ENCODE peak calls at places on chromosomes 13 and 19, in seven cellular contexts. A is nephron progenitor cell, R is lower lobe of right lung, U is fibroblast of lung, G is neural crest cell, Q is stomach, Z is HL-60. V is an unnamed sample.

GRCh38 chr19:2014731-2015610 is 543 bp downstream of the BTBD2 start:
- DNase-seq in A (peak; percentile 67), R (peak; percentile 59), U (no peak), G (no peak), Q (no peak), Z (no peak), V (peak; percentile 51)

GRCh38 chr13:79405831-79406596 is at the start of gene RBM26:
- DNase-seq in A (peak; percentile 93), R (peak; percentile 95), U (peak; percentile 96), G (peak; percentile 96), Q (peak; percentile 94), Z (peak; percentile 98), V (peak; percentile 96)

GRCh38 chr19:8489591-8490394 is 12.6 kb downstream of the PRAM1 start:
- DNase-seq in A (no peak), R (no peak), U (no peak), G (no peak), Q (no peak), Z (no peak), V (no peak)

GRCh38 chr19:39679056-39679790 is 23.5 kb downstream of the LGALS16 start:
- DNase-seq in A (no peak), R (no peak), U (no peak), G (no peak), Q (no peak), Z (no peak), V (peak; percentile 63)

GRCh38 chr19:6482343-6482686 is 728 bp upstream of the DENND1C start:
- DNase-seq in A (no peak), R (no peak), U (no peak), G (no peak), Q (no peak), Z (no peak), V (peak; percentile 38)

GRCh38 chr13:31980842-31981241 is 50.7 kb upstream of the FRY start:
- DNase-seq in A (no peak), R (no peak), U (no peak), G (no peak), Q (no peak), Z (no peak), V (no peak)

GRCh38 chr13:26679945-26680516 is 80.6 kb downstream of the GPR12 start:
- DNase-seq in A (peak; percentile 64), R (no peak), U (peak; percentile 12), G (no peak), Q (no peak), Z (no peak), V (no peak)

GRCh38 chr19:29690842-29691241 is 24.2 kb downstream of the C19orf12 start:
- DNase-seq in A (no peak), R (no peak), U (peak; percentile 66), G (no peak), Q (no peak), Z (peak; percentile 65), V (peak; percentile 77)

GRCh38 chr13:113058129-113058987 is 47.2 kb upstream of the F7 start:
- DNase-seq in A (no peak), R (peak; percentile 14), U (no peak), G (no peak), Q (no peak), Z (no peak), V (no peak)

GRCh38 chr13:79775830-79776229 is 294.9 kb downstream of the NDFIP2 start:
- DNase-seq in A (no peak), R (no peak), U (peak; percentile 88), G (no peak), Q (peak; percentile 29), Z (peak; percentile 71), V (peak; percentile 10)

GRCh38 chr19:372306-372890 is 27.8 kb upstream of the MIER2 start:
- DNase-seq in A (no peak), R (no peak), U (peak; percentile 81), G (no peak), Q (peak; percentile 31), Z (no peak), V (no peak)

GRCh38 chr13:78032132-78032531 is 113.5 kb upstream of the EDNRB start:
- DNase-seq in A (no peak), R (no peak), U (no peak), G (no peak), Q (no peak), Z (no peak), V (no peak)

GRCh38 chr19:33388231-33388816 is 14.8 kb downstream of the CEBPG start:
- DNase-seq in A (no peak), R (no peak), U (no peak), G (no peak), Q (no peak), Z (no peak), V (no peak)

GRCh38 chr19:4343056-4343844 is at the start of gene MPND:
- DNase-seq in A (peak; percentile 94), R (peak; percentile 96), U (peak; percentile 70), G (peak; percentile 86), Q (peak; percentile 95), Z (peak; percentile 76), V (peak; percentile 95)

GRCh38 chr19:13153627-13154240 is 3.5 kb downstream of the IER2 start:
- DNase-seq in A (peak; percentile 48), R (no peak), U (peak; percentile 51), G (no peak), Q (peak; percentile 44), Z (no peak), V (no peak)

GRCh38 chr19:54430306-54431254 is 15.3 kb downstream of the TTYH1 start:
- DNase-seq in A (peak; percentile 91), R (no peak), U (peak; percentile 28), G (peak; percentile 74), Q (no peak), Z (peak; percentile 22), V (peak; percentile 64)
- TF ChIP-seq CTCF in A (peak; percentile 26), R (peak; percentile 16), U (peak; percentile 5), G (peak; percentile 52), Q (peak; percentile 8), Z (no peak), V (no peak)

DNA sequence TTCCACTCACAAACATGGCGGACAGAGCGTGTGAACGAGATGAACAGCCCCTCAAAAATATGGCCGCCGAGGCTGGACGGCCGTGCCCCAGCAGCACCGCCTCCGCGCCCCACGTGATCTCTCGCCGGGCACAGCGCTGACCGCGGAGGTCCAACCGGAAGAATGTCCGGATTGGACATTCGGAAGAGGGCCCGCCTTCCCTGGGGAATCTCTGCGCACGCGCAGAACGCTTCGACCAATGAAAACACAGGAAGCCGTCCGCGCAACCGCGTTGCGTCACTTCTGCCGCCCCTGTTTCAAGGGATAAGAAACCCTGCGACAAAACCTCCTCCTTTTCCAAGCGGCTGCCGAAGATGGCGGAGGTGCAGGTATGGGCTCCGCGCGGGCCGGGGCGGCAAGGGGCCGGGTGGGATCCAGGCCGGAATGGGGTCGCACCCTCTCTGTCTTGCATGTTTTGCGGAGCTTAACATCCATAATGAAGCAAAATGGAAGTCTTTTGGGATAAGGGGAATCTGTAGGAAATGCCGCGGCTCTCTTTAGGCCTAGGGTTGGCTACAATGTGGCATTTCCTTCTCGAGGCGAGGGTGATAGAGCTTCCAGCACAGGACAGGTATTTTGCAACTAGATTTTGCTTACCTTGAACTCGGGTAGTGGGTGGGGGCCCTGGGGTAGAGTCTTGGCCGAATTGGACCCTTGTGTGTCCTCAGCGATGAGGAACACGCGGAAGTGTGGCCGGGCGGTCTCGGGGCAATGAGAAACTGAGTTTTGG is at the start of gene RPL13A:
- DNase-seq in A (peak; percentile 100), R (peak; percentile 100), U (peak; percentile 100), G (peak; percentile 100), Q (peak; percentile 100), Z (peak; percentile 99), V (peak; percentile 100)
- TF ChIP-seq CTCF in A (no peak), R (no peak), U (no peak), G (no peak), Q (no peak), Z (no peak), V (no peak)

GRCh38 chr13:60226507-60226906 is 62.8 kb upstream of the DIAPH3 start:
- DNase-seq in A (peak; percentile 23), R (no peak), U (peak; percentile 54), G (no peak), Q (no peak), Z (no peak), V (peak; percentile 15)
- TF ChIP-seq CTCF in A (peak; percentile 27), R (no peak), U (peak; percentile 55), G (peak; percentile 46), Q (no peak), Z (no peak), V (no peak)

DNA sequence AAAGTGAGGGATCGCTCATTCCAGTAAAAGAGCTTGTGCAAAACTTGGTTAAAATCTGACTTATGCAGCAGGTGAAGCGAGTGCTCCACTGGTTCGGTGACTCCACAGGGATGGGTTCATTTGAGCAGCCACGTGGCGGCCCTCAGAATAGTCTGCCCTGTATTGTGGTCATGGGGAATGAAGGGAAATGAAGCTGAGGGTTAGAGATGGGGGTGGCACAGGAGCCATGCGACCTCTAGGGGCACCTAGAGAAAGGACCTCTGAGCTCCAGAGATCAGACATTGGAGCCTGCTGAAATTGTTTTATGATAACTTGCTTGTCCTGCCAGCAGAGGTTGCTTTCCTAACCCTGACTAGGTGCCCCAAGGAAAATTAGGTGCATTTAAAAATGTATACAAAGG is 26.6 kb downstream of the CBY2 start:
- DNase-seq in A (peak; percentile 12), R (no peak), U (no peak), G (no peak), Q (no peak), Z (peak; percentile 51), V (peak; percentile 16)
- TF ChIP-seq CTCF in A (peak; percentile 41), R (no peak), U (no peak), G (peak; percentile 55), Q (no peak), Z (peak; percentile 45), V (no peak)

GRCh38 chr13:25571237-25571636 is 199.5 kb downstream of the ATP8A2 start:
- DNase-seq in A (no peak), R (no peak), U (no peak), G (no peak), Q (no peak), Z (no peak), V (no peak)
- TF ChIP-seq CTCF in A (no peak), R (no peak), U (no peak), G (peak; percentile 43), Q (no peak), Z (no peak), V (no peak)

DNA sequence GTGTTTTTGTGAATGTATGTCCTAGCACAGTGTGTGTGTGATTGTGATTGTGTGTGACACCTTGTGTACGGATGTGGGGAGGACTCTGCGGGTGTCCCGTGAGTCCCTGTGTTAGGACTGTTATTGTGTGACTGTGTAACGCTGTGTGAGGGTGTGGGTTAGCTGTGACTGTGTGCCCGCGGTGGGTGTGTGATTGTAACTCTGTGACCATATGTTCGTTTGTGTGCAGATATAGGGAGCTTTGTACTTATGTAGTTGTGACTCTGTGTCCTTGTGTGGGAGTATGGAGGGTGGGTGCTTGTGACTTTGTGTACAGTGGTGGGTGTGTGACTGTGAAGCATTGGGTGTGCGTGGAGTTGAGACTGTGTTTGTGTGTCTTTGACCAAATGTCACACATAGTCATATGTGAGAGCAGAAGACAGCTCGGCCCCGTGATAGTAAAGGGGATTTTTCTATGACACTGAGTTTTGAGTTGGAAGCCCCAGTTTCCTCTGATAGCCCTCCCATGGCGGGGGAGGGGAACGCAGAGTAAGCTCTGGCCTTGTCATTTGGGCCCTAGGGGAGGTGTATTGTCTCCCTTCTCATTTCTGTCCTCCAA is 949 bp upstream of the ZNF260 start:
- DNase-seq in A (peak; percentile 4), R (no peak), U (no peak), G (no peak), Q (no peak), Z (peak; percentile 20), V (peak; percentile 79)
- TF ChIP-seq CTCF in A (no peak), R (no peak), U (no peak), G (no peak), Q (no peak), Z (no peak), V (no peak)

V was measured in activated CD8-positive, alpha-beta T cell treated with anti-CD3 and anti-CD28 coated beads for 36 hours.